ENCODE peak calls at places on chromosomes 6 and 20, in ten cellular contexts. Z is GF-D8; I is GM23338; X is stomach; H is KBM-7; K is activated T-helper 9 cell treated with anti-CD3 and anti-CD28 coated beads, Interleukin-2, amount 50 U/mL, for 16 hours; S is iPS DF 19.7; O is left colon; B is stimulated activated naive B cell treated with anti-CD40 and anti-IgM and Interleukin-4, amounts not matched to agents 10 μg/mL and 1 μg/mL and 100 μg/mL, for 72 hours; M is activated T-helper 1 cell treated with anti-CD3 and anti-CD28 coated beads, Interleukin-2, amount 50 U/mL, for 16 hours. T is an unnamed sample.
A peak's percentile ranks its signal among the peaks of the same experiment; 100 is the strongest.

GRCh38 chr6:150272976-150273315 is 95.9 kb upstream of the IYD start:
- DNase-seq in K (no peak), B (no peak), H (no peak), Z (no peak), O (no peak), S (no peak), X (no peak), M (no peak), I (no peak), T (no peak)

GRCh38 chr6:73520688-73521350 is at the start of gene EEF1A1:
- DNase-seq in H (peak; percentile 100), S (peak; percentile 99), M (peak; percentile 99), K (peak; percentile 100), B (peak; percentile 99), I (peak; percentile 100), X (peak; percentile 99), Z (peak; percentile 97), O (peak; percentile 100), T (peak; percentile 97)

GRCh38 chr6:37979392-37980221 is 160.1 kb downstream of the ZFAND3 start:
- DNase-seq in O (no peak), X (no peak), Z (no peak), I (no peak), B (no peak), M (no peak), H (no peak), S (no peak), K (no peak), T (no peak)

GRCh38 chr20:22999756-23000155 is 35.4 kb upstream of the SSTR4 start:
- DNase-seq in S (no peak), B (no peak), M (no peak), Z (no peak), K (no peak), H (no peak), I (no peak), O (no peak), X (no peak), T (no peak)

GRCh38 chr6:35302604-35303218 is 5.1 kb downstream of the DEF6 start:
- DNase-seq in S (no peak), M (peak; percentile 75), I (peak; percentile 75), H (peak; percentile 64), B (peak; percentile 84), X (peak; percentile 69), Z (peak; percentile 72), O (peak; percentile 84), K (peak; percentile 79), T (no peak)

GRCh38 chr20:63315982-63316491 is 23.1 kb downstream of the COL20A1 start:
- DNase-seq in X (no peak), H (no peak), B (no peak), Z (no peak), M (no peak), I (no peak), O (no peak), K (no peak), S (no peak), T (no peak)

GRCh38 chr6:109978174-109979032 is at the start of gene GPR6:
- DNase-seq in M (no peak), B (peak; percentile 9), H (peak; percentile 48), K (no peak), I (peak; percentile 96), O (no peak), Z (no peak), S (peak; percentile 52), X (peak; percentile 59), T (no peak)

GRCh38 chr6:109327502-109327901 is 54.8 kb downstream of the CD164 start:
- DNase-seq in X (no peak), M (no peak), I (no peak), H (no peak), B (no peak), K (no peak), Z (no peak), S (no peak), O (no peak), T (no peak)

GRCh38 chr20:61878478-61879302 is 187.0 kb downstream of the TAF4 start:
- DNase-seq in S (no peak), X (no peak), B (no peak), K (no peak), H (no peak), M (no peak), O (no peak), Z (no peak), I (no peak), T (no peak)

GRCh38 chr6:52435345-52435744 is 15.2 kb downstream of the EFHC1 start:
- DNase-seq in O (no peak), H (peak; percentile 13), M (no peak), B (no peak), Z (no peak), K (no peak), I (no peak), S (no peak), X (no peak), T (no peak)

GRCh38 chr20:23049933-23050838 is 714 bp upstream of the THBD start:
- DNase-seq in X (peak; percentile 71), B (no peak), O (peak; percentile 44), I (peak; percentile 53), K (no peak), M (no peak), H (peak; percentile 29), Z (no peak), S (no peak), T (no peak)

GRCh38 chr20:17837179-17837578 is 131.4 kb downstream of the SNX5 start:
- DNase-seq in Z (no peak), X (no peak), H (no peak), O (no peak), B (no peak), K (no peak), I (no peak), M (no peak), S (no peak), T (no peak)

GRCh38 chr6:97958143-97958542 is 675.1 kb upstream of the MMS22L start:
- DNase-seq in M (no peak), Z (no peak), B (no peak), H (no peak), S (no peak), K (no peak), I (peak; percentile 47), O (no peak), X (no peak), T (no peak)

GRCh38 chr20:24773751-24774201 is 175.3 kb upstream of the CST7 start:
- DNase-seq in O (no peak), K (no peak), M (no peak), S (no peak), I (no peak), H (no peak), X (peak; percentile 4), Z (no peak), B (no peak), T (no peak)

GRCh38 chr20:10388571-10388970 is 45.5 kb downstream of the MKKS start:
- DNase-seq in S (no peak), K (no peak), H (peak; percentile 12), Z (no peak), X (no peak), I (no peak), M (no peak), O (no peak), B (no peak), T (no peak)

GRCh38 chr6:136659991-136660499 is 109.8 kb upstream of the MAP7 start:
- DNase-seq in K (no peak), Z (no peak), O (no peak), M (no peak), H (no peak), S (no peak), I (no peak), X (no peak), B (no peak), T (no peak)

GRCh38 chr6:53568776-53569616 is 24.1 kb upstream of the GCLC start:
- DNase-seq in O (no peak), K (no peak), Z (no peak), M (no peak), X (no peak), I (no peak), S (no peak), B (no peak), H (no peak), T (no peak)

GRCh38 chr20:45082468-45082867 is 18.5 kb downstream of the KCNS1 start:
- DNase-seq in I (no peak), O (no peak), H (no peak), B (no peak), Z (no peak), M (no peak), K (no peak), X (no peak), S (no peak), T (no peak)

GRCh38 chr20:684676-685319 is 9.2 kb upstream of the SCRT2 start:
- DNase-seq in S (no peak), K (no peak), H (no peak), M (no peak), I (no peak), X (no peak), B (no peak), Z (no peak), O (no peak), T (no peak)

GRCh38 chr20:19949195-19949867 is 67.8 kb upstream of the NAA20 start:
- DNase-seq in K (no peak), O (no peak), M (no peak), Z (no peak), X (no peak), H (no peak), I (no peak), S (no peak), B (no peak), T (no peak)

GRCh38 chr6:12813321-12813720 is 96.8 kb downstream of the PHACTR1 start:
- DNase-seq in I (no peak), S (no peak), H (no peak), M (no peak), B (no peak), K (no peak), O (no peak), X (no peak), Z (no peak), T (no peak)

GRCh38 chr20:37327748-37328147 is 18.2 kb upstream of the SRC start:
- DNase-seq in H (no peak), B (no peak), Z (no peak), K (no peak), M (no peak), I (no peak), X (peak; percentile 47), S (no peak), O (peak; percentile 86), T (peak; percentile 56)

GRCh38 chr6:56913276-56914138 is 41.4 kb upstream of the BEND6 start:
- DNase-seq in H (no peak), M (no peak), S (no peak), O (no peak), X (no peak), B (no peak), Z (no peak), K (no peak), I (no peak), T (no peak)

GRCh38 chr6:158002249-158002950 is 20.7 kb downstream of the SYNJ2 start:
- DNase-seq in H (no peak), Z (no peak), S (no peak), O (peak; percentile 88), B (no peak), M (no peak), I (no peak), X (peak; percentile 44), K (no peak), T (no peak)

GRCh38 chr20:34165246-34165645 is 53.2 kb upstream of the EIF2S2 start:
- DNase-seq in X (no peak), Z (no peak), H (peak; percentile 16), I (no peak), K (no peak), B (no peak), M (no peak), S (no peak), O (no peak), T (no peak)